ENCODE peak calls at places on chromosomes 6 and 20, in ten cellular contexts. H, X, Q, U, Z, N, K, R, C and L are unnamed samples.

GRCh38 chr6:159311618-159312017 is 142.4 kb downstream of the FNDC1 start:
- DNase-seq in Z (no peak), R (no peak), H (no peak), Q (no peak), N (peak), C (no peak), U (no peak), X (no peak), K (no peak), L (peak)

GRCh38 chr20:22946594-22946993 is 88.5 kb upstream of the SSTR4 start:
- DNase-seq in Q (no peak), C (no peak), N (peak), K (no peak), H (no peak), U (no peak), R (no peak), X (no peak), Z (no peak), L (no peak)

GRCh38 chr6:49457771-49458170 is 5.3 kb downstream of the MMUT start:
- DNase-seq in Z (no peak), Q (no peak), H (no peak), U (no peak), K (no peak), C (no peak), X (no peak), N (peak), R (no peak), L (peak)

GRCh38 chr6:123171341-123171740 is 175.3 kb downstream of the CLVS2 start:
- DNase-seq in U (no peak), N (no peak), Q (no peak), C (no peak), Z (no peak), K (no peak), R (peak), H (peak), X (no peak), L (peak)

GRCh38 chr6:150734235-150734634 is 131.3 kb upstream of the MTHFD1L start:
- DNase-seq in X (no peak), Z (no peak), H (no peak), R (no peak), U (no peak), Q (no peak), C (no peak), N (no peak), K (no peak), L (no peak)

GRCh38 chr6:140319209-140319608 is 944.8 kb upstream of the CITED2 start:
- DNase-seq in R (no peak), K (no peak), Z (no peak), U (no peak), C (no peak), N (peak), Q (peak), X (peak), H (no peak), L (peak)

GRCh38 chr6:61192610-61193009 is 1093.4 kb downstream of the KHDRBS2 start:
- DNase-seq in N (no peak), K (no peak), H (no peak), Z (no peak), X (no peak), C (no peak), Q (no peak), R (no peak), U (no peak), L (no peak)

GRCh38 chr6:39941138-39941537 is 6.9 kb upstream of the MOCS1 start:
- DNase-seq in N (peak), K (no peak), Z (no peak), Q (no peak), H (no peak), X (no peak), U (no peak), R (no peak), C (no peak), L (no peak)

GRCh38 chr20:63273635-63274380 is 1.2 kb downstream of the ARFGAP1 start:
- DNase-seq in H (no peak), Z (peak), Q (peak), R (peak), U (no peak), K (no peak), C (no peak), X (no peak), N (peak), L (peak)

GRCh38 chr6:154731296-154732218 is 1.7 kb upstream of the SCAF8 start:
- DNase-seq in R (no peak), N (no peak), X (no peak), H (peak), Q (peak), K (no peak), U (no peak), Z (no peak), C (no peak), L (no peak)

GRCh38 chr20:46458891-46459750 is 52.7 kb upstream of the ELMO2 start:
- DNase-seq in C (no peak), H (peak), X (no peak), K (no peak), U (peak), Z (no peak), R (peak), Q (no peak), N (peak), L (no peak)

GRCh38 chr6:29875257-29875656 is 47.6 kb downstream of the HLA-G start:
- DNase-seq in X (no peak), R (no peak), Q (no peak), U (no peak), H (no peak), Z (no peak), K (no peak), C (no peak), N (no peak), L (no peak)

GRCh38 chr6:170075659-170076223 is 215.1 kb downstream of the DLL1 start:
- DNase-seq in Q (no peak), N (no peak), X (no peak), R (peak), U (peak), K (no peak), C (no peak), Z (no peak), H (peak), L (no peak)

GRCh38 chr6:97705568-97705967 is 422.6 kb upstream of the MMS22L start:
- DNase-seq in C (no peak), H (peak), R (peak), N (no peak), Q (no peak), U (no peak), K (no peak), Z (no peak), X (no peak), L (peak)

GRCh38 chr6:81996414-81996813 is 243.9 kb upstream of the TENT5A start:
- DNase-seq in U (no peak), H (no peak), Q (peak), C (no peak), X (no peak), K (no peak), R (no peak), N (peak), Z (peak), L (peak)

GRCh38 chr20:7692478-7692877 is 247.8 kb downstream of the HAO1 start:
- DNase-seq in K (no peak), Q (no peak), X (no peak), R (peak), Z (no peak), N (no peak), C (no peak), H (no peak), U (no peak), L (no peak)

GRCh38 chr20:833121-833449 is 430 bp upstream of the FAM110A start:
- DNase-seq in X (no peak), Q (no peak), U (no peak), R (no peak), H (no peak), Z (peak), N (no peak), C (no peak), K (no peak), L (no peak)

GRCh38 chr20:48983423-48984400 is 62.2 kb downstream of the ARFGEF2 start:
- DNase-seq in Q (peak), C (no peak), R (peak), K (no peak), U (no peak), X (no peak), H (no peak), Z (peak), N (peak), L (peak)

GRCh38 chr6:109508166-109508860 is 25.3 kb upstream of the ZBTB24 start:
- DNase-seq in N (no peak), Z (no peak), X (no peak), Q (no peak), C (no peak), K (no peak), H (no peak), R (no peak), U (no peak), L (no peak)

GRCh38 chr6:128605961-128606360 is 85.6 kb upstream of the PTPRK start:
- DNase-seq in X (peak), Z (no peak), K (no peak), H (no peak), Q (no peak), N (peak), R (no peak), C (no peak), U (no peak), L (no peak)

GRCh38 chr6:4316867-4317400 is 181.6 kb upstream of the ECI2 start:
- DNase-seq in K (no peak), N (peak), H (no peak), U (no peak), C (no peak), Q (peak), Z (peak), R (peak), X (peak), L (peak)

GRCh38 chr6:41266555-41266954 is 19.9 kb downstream of the TREM1 start:
- DNase-seq in Z (no peak), K (no peak), X (no peak), H (no peak), U (no peak), R (no peak), N (no peak), C (no peak), Q (no peak), L (no peak)

GRCh38 chr6:83169096-83169495 is 24.0 kb downstream of the PGM3 start:
- DNase-seq in C (no peak), X (no peak), Z (no peak), Q (no peak), N (no peak), K (no peak), U (no peak), R (no peak), H (no peak), L (no peak)

GRCh38 chr20:63694596-63695418 is 1.6 kb upstream of the TNFRSF6B start:
- DNase-seq in Z (no peak), N (no peak), C (no peak), Q (no peak), H (peak), K (no peak), X (no peak), R (no peak), U (no peak), L (no peak)

GRCh38 chr20:38217791-38218565 is 42.6 kb downstream of the KIAA1755 start:
- DNase-seq in N (peak), Z (peak), R (peak), K (no peak), Q (peak), C (no peak), X (no peak), H (peak), U (no peak), L (peak)

GRCh38 chr6:95795927-95796326 is 218.6 kb downstream of the MANEA start:
- DNase-seq in X (no peak), H (no peak), C (no peak), N (no peak), Q (no peak), R (no peak), K (no peak), U (no peak), Z (no peak), L (no peak)

GRCh38 chr6:108260126-108260808 is 573 bp downstream of the SNX3 start:
- DNase-seq in N (peak), H (no peak), U (peak), Z (peak), Q (peak), R (peak), K (no peak), C (no peak), X (no peak), L (peak)

GRCh38 chr20:53692465-53693067 is 98.9 kb upstream of the ZNF217 start:
- DNase-seq in H (peak), Q (peak), N (peak), Z (peak), C (no peak), U (no peak), K (no peak), R (no peak), X (peak), L (peak)

GRCh38 chr6:101396552-101397173 is 3.2 kb downstream of the GRIK2 start:
- DNase-seq in Z (peak), H (peak), U (no peak), X (peak), K (no peak), Q (peak), R (peak), C (no peak), N (peak), L (peak)